ENCODE peak calls at places on chromosomes 3 and 15, in eight cellular contexts. D is WERI-Rb-1, E is aorta, O is ovary, P is tibial nerve, Z is right cardiac atrium, L is tibial artery, G is MM.1S. F is an unnamed sample. For H3K9me3, the result is how much of the 10 kb centered on the place peaks cover.

GRCh38 chr3:69724722-69725435 is 14.4 kb upstream of the MITF start:
- DNase-seq in D (peak), E (no peak), O (no peak), P (no peak), Z (peak), L (no peak), G (no peak), F (no peak)

GRCh38 chr3:11514191-11514770 is 129.4 kb downstream of the VGLL4 start:
- DNase-seq in D (no peak), E (peak), O (no peak), P (no peak), Z (peak), L (peak), G (no peak), F (no peak)

GRCh38 chr3:163071684-163072083 is 1575.1 kb downstream of the OTOL1 start:
- DNase-seq in D (no peak), E (no peak), O (no peak), P (no peak), Z (no peak), L (no peak), G (no peak), F (no peak)

GRCh38 chr15:29873264-29873663 is 51.0 kb upstream of the TJP1 start:
- DNase-seq in D (no peak), E (no peak), O (no peak), P (no peak), Z (no peak), L (no peak), G (no peak), F (no peak)

GRCh38 chr3:120567370-120568197 is 28.6 kb upstream of the NDUFB4 start:
- DNase-seq in D (peak), E (peak), O (peak), P (peak), Z (no peak), L (no peak), G (peak), F (no peak)

GRCh38 chr3:154954750-154955149 is 125.4 kb upstream of the MME start:
- DNase-seq in D (no peak), E (no peak), O (no peak), P (no peak), Z (no peak), L (no peak), G (peak), F (peak)

GRCh38 chr3:15284121-15284889 is 48.1 kb downstream of the SH3BP5 start:
- DNase-seq in D (no peak), E (no peak), O (no peak), P (peak), Z (peak), L (peak), G (no peak), F (no peak)

GRCh38 chr3:134054231-134054630 is 24.5 kb upstream of the SLCO2A1 start:
- DNase-seq in D (no peak), E (peak), O (no peak), P (no peak), Z (no peak), L (peak), G (no peak), F (no peak)

GRCh38 chr15:64009798-64010241 is 36.5 kb downstream of the DAPK2 start:
- DNase-seq in D (no peak), E (no peak), O (no peak), P (no peak), Z (no peak), L (no peak), G (no peak), F (no peak)

GRCh38 chr3:66416556-66417304 is 84.1 kb downstream of the LRIG1 start:
- DNase-seq in D (no peak), E (no peak), O (no peak), P (no peak), Z (no peak), L (no peak), G (no peak), F (no peak)

GRCh38 chr3:52539010-52539653 is 2.7 kb downstream of the UQCC5 start:
- DNase-seq in D (no peak), E (no peak), O (no peak), P (no peak), Z (no peak), L (no peak), G (no peak), F (no peak)
- H3K4me3 ChIP-seq in D (no peak), E (no peak), O (no peak), P (no peak), Z (no peak), L (no peak), G (no peak), F (no peak)

GRCh38 chr3:149832086-149832485 is 19.1 kb downstream of the RNF13 start:
- DNase-seq in D (no peak), E (no peak), O (no peak), P (no peak), Z (no peak), L (no peak), G (no peak), F (no peak)
- H3K9me3 ChIP-seq in D (under half), E (under half), O (under half), P (under half), Z (under half), L (under half), G (under half), F (under half)

GRCh38 chr15:83066034-83066760 is 855 bp downstream of the BTBD1 start:
- DNase-seq in D (no peak), E (no peak), O (no peak), P (no peak), Z (no peak), L (no peak), G (no peak), F (no peak)
- H3K4me3 ChIP-seq in D (peak), E (peak), O (peak), P (peak), Z (peak), L (peak), G (peak), F (peak)

DNA sequence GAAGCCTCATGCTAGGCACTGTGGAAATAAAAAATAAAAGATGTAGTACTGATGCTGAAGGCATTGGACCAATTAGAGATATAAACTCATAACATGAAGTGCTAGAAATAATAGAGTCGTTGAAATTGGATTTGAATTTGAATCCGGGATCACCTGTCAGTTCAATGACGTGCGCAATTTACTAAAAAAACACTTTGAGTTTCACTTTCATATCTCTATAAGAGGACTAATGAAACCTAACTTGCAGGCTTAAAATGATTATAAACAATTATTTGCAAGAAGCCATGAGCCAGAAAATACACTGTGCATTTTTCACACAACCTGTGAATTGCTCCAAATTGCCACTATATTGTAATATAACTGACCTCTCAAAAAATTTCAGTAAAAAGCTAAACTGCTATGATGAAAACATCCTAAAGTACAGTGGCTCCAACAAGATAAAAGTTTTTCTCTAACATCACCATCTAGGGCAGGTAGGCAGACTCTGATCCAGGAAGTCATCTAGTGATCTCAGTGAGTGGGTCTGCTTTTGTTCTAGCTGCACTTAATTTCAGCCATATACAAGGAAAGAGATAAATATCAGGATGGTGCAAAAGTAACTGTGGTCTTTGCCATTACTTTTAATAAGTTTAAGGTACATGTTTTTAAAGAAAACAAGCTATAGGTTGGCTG is 440.2 kb downstream of the CNTN6 start:
- DNase-seq in D (no peak), E (no peak), O (no peak), P (no peak), Z (no peak), L (no peak), G (peak), F (no peak)
- H3K9me3 ChIP-seq in D (under half), E (under half), O (under half), P (under half), Z (under half), L (under half), G (under half), F (under half)

DNA sequence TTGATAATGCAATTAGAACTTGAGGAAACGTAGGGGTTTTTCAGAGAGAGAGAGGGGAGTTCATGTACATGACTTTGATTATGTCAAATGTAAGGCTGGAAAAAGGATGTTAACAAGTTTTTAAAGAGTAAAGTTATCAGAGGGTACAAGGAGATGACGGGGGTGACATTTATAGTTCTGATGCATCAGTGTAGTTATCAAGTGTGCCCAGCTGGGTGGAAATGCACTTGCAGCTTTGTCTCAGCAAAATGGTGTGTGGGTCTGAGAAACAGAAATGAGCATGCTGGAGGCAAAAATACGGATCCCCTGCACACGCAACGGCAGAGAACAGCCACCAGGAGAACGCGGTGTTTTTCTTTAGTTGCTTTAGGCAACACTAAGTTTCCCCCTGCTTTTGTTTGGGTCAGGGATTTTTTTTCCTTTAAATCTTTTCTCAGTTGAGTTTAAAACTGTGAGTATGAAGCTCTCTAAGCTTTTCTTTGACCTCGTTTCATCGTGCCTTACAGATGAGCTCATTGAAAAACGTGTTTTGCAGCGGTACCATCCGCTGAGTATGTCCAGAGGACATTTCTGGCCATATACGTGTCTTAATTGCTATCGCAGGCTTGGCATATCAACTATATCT is 205.4 kb downstream of the PDZRN3 start:
- DNase-seq in D (no peak), E (no peak), O (no peak), P (no peak), Z (no peak), L (no peak), G (no peak), F (no peak)
- H3K4me3 ChIP-seq in D (no peak), E (no peak), O (peak), P (no peak), Z (no peak), L (no peak), G (no peak), F (no peak)

DNA sequence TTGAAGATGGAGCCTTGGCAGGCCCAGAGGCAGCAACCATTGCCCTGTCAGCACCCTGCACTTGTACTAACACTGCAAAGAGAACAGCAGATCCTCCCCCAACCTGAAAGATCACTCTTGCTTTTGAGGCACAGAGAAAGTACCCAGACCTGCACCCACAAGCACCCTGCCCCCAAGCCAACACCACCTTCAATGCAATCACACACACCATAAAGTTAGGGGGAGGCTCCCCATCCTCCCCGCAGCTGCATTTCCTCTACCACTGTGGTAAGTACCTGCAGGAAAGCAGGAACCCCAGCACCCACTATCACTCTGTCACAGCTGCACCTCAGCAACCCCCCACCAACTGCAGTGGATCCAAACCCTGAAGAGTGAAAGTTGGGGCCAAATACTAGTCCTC is 12.0 kb downstream of the OR5K3 start:
- DNase-seq in D (no peak), E (no peak), O (no peak), P (no peak), Z (no peak), L (no peak), G (no peak), F (no peak)
- H3K9me3 ChIP-seq in D (under half), E (under half), O (under half), P (under half), Z (under half), L (under half), G (under half), F (under half)

GRCh38 chr15:59329091-59329490 is 43.6 kb downstream of the MYO1E start:
- DNase-seq in D (no peak), E (no peak), O (no peak), P (no peak), Z (no peak), L (no peak), G (no peak), F (no peak)

GRCh38 chr15:59327942-59328341 is 44.7 kb downstream of the MYO1E start:
- DNase-seq in D (no peak), E (no peak), O (no peak), P (no peak), Z (no peak), L (no peak), G (no peak), F (no peak)

GRCh38 chr15:59330649-59331048 is 42.0 kb downstream of the MYO1E start:
- DNase-seq in D (no peak), E (no peak), O (no peak), P (no peak), Z (no peak), L (no peak), G (no peak), F (no peak)

GRCh38 chr15:59329570-59330350 is 42.9 kb downstream of the MYO1E start:
- DNase-seq in D (no peak), E (peak), O (no peak), P (peak), Z (no peak), L (no peak), G (no peak), F (no peak)

DNA sequence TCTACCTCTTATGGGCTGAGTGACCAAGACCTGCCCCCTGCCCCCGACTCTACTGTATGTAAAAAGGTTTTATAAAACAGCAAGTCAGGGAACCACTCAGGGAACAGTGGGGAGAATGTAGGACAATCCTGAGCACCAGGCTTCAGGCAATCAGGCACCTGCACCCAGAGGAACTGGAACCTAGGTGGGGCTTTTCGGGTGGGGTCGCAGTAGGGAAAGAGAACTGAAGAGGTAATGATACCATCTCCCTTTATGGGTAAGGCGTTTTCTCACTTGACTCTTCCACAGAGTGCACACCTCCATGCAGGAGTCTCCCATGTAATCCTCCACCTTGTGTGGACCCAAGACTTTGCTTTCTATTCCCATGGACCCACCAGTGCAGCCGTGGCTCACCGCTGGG is 45.8 kb downstream of the MYO1E start:
- DNase-seq in D (no peak), E (no peak), O (no peak), P (no peak), Z (no peak), L (no peak), G (no peak), F (no peak)
- H3K4me3 ChIP-seq in D (no peak), E (no peak), O (no peak), P (no peak), Z (no peak), L (no peak), G (no peak), F (no peak)

F was measured in SK-N-MC.